ENCODE peak calls at places on chromosomes 7 and 10, in nine cellular contexts. One of them, this sample, is unnamed.
A peak's percentile ranks its signal among the peaks of the same experiment; 100 is the strongest.

GRCh38 chr7:70392282-70392681 is 739.7 kb upstream of the GALNT17 start:
- DNase-seq in NCI-H1417: no peak
- DNase-seq in endothelial cell: no peak
- DNase-seq in mucosa of descending colon: no peak
- DNase-seq in GM19239: no peak
- DNase-seq in hepatocyte: peak; percentile 20
- DNase-seq in T-helper 1 cell: no peak
- DNase-seq in lung: no peak
- DNase-seq in GM20000: no peak
- DNase-seq in this sample: no peak

GRCh38 chr10:122229678-122230077 is 41.4 kb upstream of the BTBD16 start:
- DNase-seq in NCI-H1417: no peak
- DNase-seq in endothelial cell: no peak
- DNase-seq in mucosa of descending colon: no peak
- DNase-seq in GM19239: no peak
- DNase-seq in hepatocyte: no peak
- DNase-seq in T-helper 1 cell: no peak
- DNase-seq in lung: no peak
- DNase-seq in GM20000: no peak
- DNase-seq in this sample: no peak

GRCh38 chr7:38873433-38873832 is 35.6 kb downstream of the VPS41 start:
- DNase-seq in NCI-H1417: peak; percentile 40
- DNase-seq in endothelial cell: no peak
- DNase-seq in mucosa of descending colon: no peak
- DNase-seq in GM19239: no peak
- DNase-seq in hepatocyte: no peak
- DNase-seq in T-helper 1 cell: no peak
- DNase-seq in lung: no peak
- DNase-seq in GM20000: no peak
- DNase-seq in this sample: no peak

GRCh38 chr7:28408105-28408973 is 4.0 kb upstream of the CREB5 start:
- DNase-seq in NCI-H1417: no peak
- DNase-seq in endothelial cell: peak; percentile 23
- DNase-seq in mucosa of descending colon: peak; percentile 24
- DNase-seq in GM19239: no peak
- DNase-seq in hepatocyte: no peak
- DNase-seq in T-helper 1 cell: no peak
- DNase-seq in lung: peak; percentile 32
- DNase-seq in GM20000: peak; percentile 20
- DNase-seq in this sample: no peak

GRCh38 chr7:92880212-92881090 is 44.1 kb upstream of the CDK6 start:
- DNase-seq in NCI-H1417: peak; percentile 43
- DNase-seq in endothelial cell: peak; percentile 26
- DNase-seq in mucosa of descending colon: no peak
- DNase-seq in GM19239: no peak
- DNase-seq in hepatocyte: peak; percentile 19
- DNase-seq in T-helper 1 cell: no peak
- DNase-seq in lung: no peak
- DNase-seq in GM20000: peak; percentile 40
- DNase-seq in this sample: no peak

GRCh38 chr10:102815790-102816549 is 21.2 kb downstream of the CYP17A1 start:
- DNase-seq in NCI-H1417: no peak
- DNase-seq in endothelial cell: no peak
- DNase-seq in mucosa of descending colon: no peak
- DNase-seq in GM19239: no peak
- DNase-seq in hepatocyte: no peak
- DNase-seq in T-helper 1 cell: no peak
- DNase-seq in lung: peak; percentile 42
- DNase-seq in GM20000: no peak
- DNase-seq in this sample: no peak

GRCh38 chr7:145431834-145432233 is 596.0 kb upstream of the TPK1 start:
- DNase-seq in NCI-H1417: no peak
- DNase-seq in endothelial cell: no peak
- DNase-seq in mucosa of descending colon: no peak
- DNase-seq in GM19239: no peak
- DNase-seq in hepatocyte: no peak
- DNase-seq in T-helper 1 cell: no peak
- DNase-seq in lung: no peak
- DNase-seq in GM20000: no peak
- DNase-seq in this sample: no peak

GRCh38 chr7:132578826-132579225 is 2.6 kb upstream of the PLXNA4 start:
- DNase-seq in NCI-H1417: no peak
- DNase-seq in endothelial cell: no peak
- DNase-seq in mucosa of descending colon: no peak
- DNase-seq in GM19239: no peak
- DNase-seq in hepatocyte: no peak
- DNase-seq in T-helper 1 cell: no peak
- DNase-seq in lung: no peak
- DNase-seq in GM20000: no peak
- DNase-seq in this sample: no peak

GRCh38 chr10:122981066-122981464 is 864 bp downstream of the PSTK start:
- DNase-seq in NCI-H1417: peak; percentile 41
- DNase-seq in endothelial cell: no peak
- DNase-seq in mucosa of descending colon: no peak
- DNase-seq in GM19239: no peak
- DNase-seq in hepatocyte: peak; percentile 46
- DNase-seq in T-helper 1 cell: no peak
- DNase-seq in lung: no peak
- DNase-seq in GM20000: peak; percentile 30
- DNase-seq in this sample: no peak

GRCh38 chr7:44791278-44792219 is 4.9 kb upstream of the PPIA start:
- DNase-seq in NCI-H1417: no peak
- DNase-seq in endothelial cell: no peak
- DNase-seq in mucosa of descending colon: no peak
- DNase-seq in GM19239: no peak
- DNase-seq in hepatocyte: no peak
- DNase-seq in T-helper 1 cell: no peak
- DNase-seq in lung: no peak
- DNase-seq in GM20000: no peak
- DNase-seq in this sample: no peak

GRCh38 chr7:132815696-132816334 is 239.5 kb upstream of the PLXNA4 start:
- DNase-seq in NCI-H1417: no peak
- DNase-seq in endothelial cell: no peak
- DNase-seq in mucosa of descending colon: no peak
- DNase-seq in GM19239: no peak
- DNase-seq in hepatocyte: no peak
- DNase-seq in T-helper 1 cell: no peak
- DNase-seq in lung: no peak
- DNase-seq in GM20000: no peak
- DNase-seq in this sample: no peak

GRCh38 chr10:74067373-74068370 is 69.8 kb downstream of the VCL start:
- DNase-seq in NCI-H1417: peak; percentile 12
- DNase-seq in endothelial cell: no peak
- DNase-seq in mucosa of descending colon: no peak
- DNase-seq in GM19239: no peak
- DNase-seq in hepatocyte: no peak
- DNase-seq in T-helper 1 cell: no peak
- DNase-seq in lung: no peak
- DNase-seq in GM20000: no peak
- DNase-seq in this sample: no peak

GRCh38 chr10:26503911-26504310 is 65.8 kb downstream of the APBB1IP start:
- DNase-seq in NCI-H1417: no peak
- DNase-seq in endothelial cell: peak; percentile 14
- DNase-seq in mucosa of descending colon: no peak
- DNase-seq in GM19239: no peak
- DNase-seq in hepatocyte: no peak
- DNase-seq in T-helper 1 cell: no peak
- DNase-seq in lung: no peak
- DNase-seq in GM20000: no peak
- DNase-seq in this sample: no peak

GRCh38 chr10:85444868-85445267 is 921.7 kb downstream of the GRID1 start:
- DNase-seq in NCI-H1417: no peak
- DNase-seq in endothelial cell: no peak
- DNase-seq in mucosa of descending colon: no peak
- DNase-seq in GM19239: no peak
- DNase-seq in hepatocyte: no peak
- DNase-seq in T-helper 1 cell: no peak
- DNase-seq in lung: no peak
- DNase-seq in GM20000: no peak
- DNase-seq in this sample: no peak